ENCODE peak calls at places on chromosomes 5 and 9, in six cellular contexts. One of them, this sample, is unnamed.

GRCh38 chr5:121660142-121660541 is 191.5 kb upstream of the FTMT start:
- DNase-seq in SK-N-SH: no peak
- DNase-seq in IMR-90: no peak
- DNase-seq in head of caudate nucleus: no peak
- DNase-seq in DMS153: no peak
- DNase-seq in NCI-H1092: no peak
- DNase-seq in this sample: no peak

GRCh38 chr9:123568691-123569342 is 212.8 kb downstream of the CRB2 start:
- DNase-seq in head of caudate nucleus: no peak
- DNase-seq in SK-N-SH: peak
- DNase-seq in IMR-90: peak
- DNase-seq in NCI-H1092: peak
- DNase-seq in DMS153: no peak
- DNase-seq in this sample: peak

GRCh38 chr5:98179791-98180755 is 593.4 kb upstream of the RGMB start:
- DNase-seq in DMS153: no peak
- DNase-seq in SK-N-SH: no peak
- DNase-seq in IMR-90: no peak
- DNase-seq in head of caudate nucleus: no peak
- DNase-seq in NCI-H1092: no peak
- DNase-seq in this sample: peak

GRCh38 chr5:77129386-77129785 is 42.3 kb upstream of the ZBED3 start:
- DNase-seq in IMR-90: peak
- DNase-seq in DMS153: no peak
- DNase-seq in NCI-H1092: no peak
- DNase-seq in SK-N-SH: peak
- DNase-seq in head of caudate nucleus: peak
- DNase-seq in this sample: no peak

GRCh38 chr9:104993291-104993963 is 65.5 kb upstream of the ABCA1 start:
- DNase-seq in SK-N-SH: no peak
- DNase-seq in NCI-H1092: no peak
- DNase-seq in DMS153: no peak
- DNase-seq in IMR-90: peak
- DNase-seq in head of caudate nucleus: peak
- DNase-seq in this sample: peak

GRCh38 chr9:86660146-86660545 is 287.2 kb downstream of the GAS1 start:
- DNase-seq in IMR-90: peak
- DNase-seq in NCI-H1092: no peak
- DNase-seq in head of caudate nucleus: no peak
- DNase-seq in SK-N-SH: no peak
- DNase-seq in DMS153: no peak
- DNase-seq in this sample: peak

GRCh38 chr9:116157436-116158138 is 4.0 kb downstream of the PAPPA start:
- DNase-seq in DMS153: no peak
- DNase-seq in IMR-90: peak
- DNase-seq in SK-N-SH: no peak
- DNase-seq in NCI-H1092: no peak
- DNase-seq in head of caudate nucleus: no peak
- DNase-seq in this sample: peak

GRCh38 chr9:23683021-23683431 is 143.0 kb downstream of the ELAVL2 start:
- DNase-seq in head of caudate nucleus: no peak
- DNase-seq in DMS153: no peak
- DNase-seq in NCI-H1092: no peak
- DNase-seq in SK-N-SH: no peak
- DNase-seq in IMR-90: no peak
- DNase-seq in this sample: no peak

GRCh38 chr5:143258559-143259253 is 144.8 kb downstream of the NR3C1 start:
- DNase-seq in IMR-90: peak
- DNase-seq in NCI-H1092: no peak
- DNase-seq in head of caudate nucleus: no peak
- DNase-seq in SK-N-SH: no peak
- DNase-seq in DMS153: no peak
- DNase-seq in this sample: no peak

GRCh38 chr9:125446581-125447094 is 185.0 kb downstream of the GAPVD1 start:
- DNase-seq in NCI-H1092: no peak
- DNase-seq in DMS153: no peak
- DNase-seq in IMR-90: no peak
- DNase-seq in SK-N-SH: no peak
- DNase-seq in head of caudate nucleus: no peak
- DNase-seq in this sample: no peak

GRCh38 chr9:86795861-86796497 is 151.3 kb downstream of the GAS1 start:
- DNase-seq in SK-N-SH: no peak
- DNase-seq in DMS153: no peak
- DNase-seq in NCI-H1092: no peak
- DNase-seq in IMR-90: peak
- DNase-seq in head of caudate nucleus: no peak
- DNase-seq in this sample: peak

GRCh38 chr5:80346055-80346454 is 26.3 kb downstream of the SPZ1 start:
- DNase-seq in DMS153: no peak
- DNase-seq in SK-N-SH: peak
- DNase-seq in IMR-90: no peak
- DNase-seq in head of caudate nucleus: peak
- DNase-seq in NCI-H1092: no peak
- DNase-seq in this sample: no peak

GRCh38 chr5:123350744-123351143 is 72.5 kb downstream of the CEP120 start:
- DNase-seq in SK-N-SH: no peak
- DNase-seq in NCI-H1092: no peak
- DNase-seq in head of caudate nucleus: no peak
- DNase-seq in IMR-90: peak
- DNase-seq in DMS153: no peak
- DNase-seq in this sample: no peak

GRCh38 chr5:135216072-135216812 is 182.2 kb upstream of the PITX1 start:
- DNase-seq in NCI-H1092: no peak
- DNase-seq in IMR-90: no peak
- DNase-seq in DMS153: no peak
- DNase-seq in SK-N-SH: no peak
- DNase-seq in head of caudate nucleus: no peak
- DNase-seq in this sample: no peak

GRCh38 chr9:129669141-129669718 is 3.8 kb downstream of the PRRX2 start:
- DNase-seq in NCI-H1092: no peak
- DNase-seq in head of caudate nucleus: no peak
- DNase-seq in SK-N-SH: no peak
- DNase-seq in IMR-90: peak
- DNase-seq in DMS153: no peak
- DNase-seq in this sample: peak

GRCh38 chr9:123191260-123191659 is 77.1 kb downstream of the STRBP start:
- DNase-seq in head of caudate nucleus: no peak
- DNase-seq in IMR-90: no peak
- DNase-seq in SK-N-SH: no peak
- DNase-seq in NCI-H1092: no peak
- DNase-seq in DMS153: no peak
- DNase-seq in this sample: no peak

GRCh38 chr5:539469-540214 is 15.4 kb upstream of the SLC9A3 start:
- DNase-seq in DMS153: no peak
- DNase-seq in IMR-90: no peak
- DNase-seq in NCI-H1092: no peak
- DNase-seq in SK-N-SH: no peak
- DNase-seq in head of caudate nucleus: no peak
- DNase-seq in this sample: no peak

GRCh38 chr5:145347026-145347616 is 488.0 kb downstream of the PRELID2 start:
- DNase-seq in head of caudate nucleus: no peak
- DNase-seq in NCI-H1092: peak
- DNase-seq in DMS153: no peak
- DNase-seq in IMR-90: peak
- DNase-seq in SK-N-SH: peak
- DNase-seq in this sample: peak

GRCh38 chr9:133258061-133259015 is 16.7 kb downstream of the ABO start:
- DNase-seq in IMR-90: no peak
- DNase-seq in DMS153: no peak
- DNase-seq in head of caudate nucleus: no peak
- DNase-seq in SK-N-SH: no peak
- DNase-seq in NCI-H1092: no peak
- DNase-seq in this sample: no peak

GRCh38 chr9:129310666-129311350 is 132.7 kb upstream of the IER5L start:
- DNase-seq in IMR-90: peak
- DNase-seq in NCI-H1092: no peak
- DNase-seq in head of caudate nucleus: no peak
- DNase-seq in SK-N-SH: no peak
- DNase-seq in DMS153: no peak
- DNase-seq in this sample: peak

GRCh38 chr5:159031513-159031912 is 68.2 kb downstream of the EBF1 start:
- DNase-seq in NCI-H1092: no peak
- DNase-seq in IMR-90: peak
- DNase-seq in SK-N-SH: no peak
- DNase-seq in DMS153: no peak
- DNase-seq in head of caudate nucleus: no peak
- DNase-seq in this sample: peak

This sample was measured in fibroblast of the aortic adventitia.